ENCODE peak calls at places on chromosomes 7 and 10, in four cellular contexts. M is transverse colon, V is Panc1, S is HepG2. I is an unnamed sample.
A peak's percentile ranks its signal among the peaks of the same experiment; 100 is the strongest.

GRCh38 chr7:120521761-120522737 is 249.1 kb downstream of the KCND2 start:
- DNase-seq in M (no peak), V (no peak), S (no peak), I (no peak)

GRCh38 chr10:14534152-14534551 is 203.4 kb upstream of the FRMD4A start:
- DNase-seq in M (peak; percentile 48), V (no peak), S (no peak), I (no peak)

GRCh38 chr7:42014625-42015412 is 222.2 kb downstream of the GLI3 start:
- DNase-seq in M (peak; percentile 26), V (no peak), S (peak; percentile 29), I (peak; percentile 42)

GRCh38 chr7:749121-749520 is 22.0 kb upstream of the PRKAR1B start:
- DNase-seq in M (no peak), V (no peak), S (no peak), I (peak; percentile 62)

GRCh38 chr7:27200761-27201230 is 905 bp upstream of the HOXA13 start:
- DNase-seq in M (no peak), V (no peak), S (no peak), I (no peak)

GRCh38 chr10:114923551-114923950 is 14.4 kb upstream of the TRUB1 start:
- DNase-seq in M (no peak), V (no peak), S (no peak), I (no peak)

GRCh38 chr7:108051449-108051848 is 48.5 kb upstream of the LAMB1 start:
- DNase-seq in M (no peak), V (no peak), S (no peak), I (no peak)

GRCh38 chr7:22640269-22640668 is 86.7 kb upstream of the IL6 start:
- DNase-seq in M (no peak), V (no peak), S (no peak), I (no peak)

GRCh38 chr7:99860281-99861127 is 16.3 kb downstream of the OR2AE1 start:
- DNase-seq in M (no peak), V (no peak), S (peak; percentile 97), I (peak; percentile 4)

GRCh38 chr10:80277016-80277415 is 12.4 kb downstream of the MAT1A start:
- DNase-seq in M (no peak), V (no peak), S (no peak), I (no peak)

GRCh38 chr7:883029-884021 is 7.0 kb downstream of the GET4 start:
- DNase-seq in M (no peak), V (no peak), S (no peak), I (no peak)

GRCh38 chr10:110815354-110816004 is 56.2 kb upstream of the PDCD4 start:
- DNase-seq in M (no peak), V (no peak), S (no peak), I (no peak)

GRCh38 chr7:40715053-40715430 is 580.2 kb downstream of the SUGCT start:
- DNase-seq in M (no peak), V (no peak), S (no peak), I (no peak)

GRCh38 chr10:103545771-103546281 is 52.3 kb downstream of the NEURL1 start:
- DNase-seq in M (no peak), V (no peak), S (no peak), I (no peak)

GRCh38 chr7:38940774-38941173 is 31.8 kb upstream of the VPS41 start:
- DNase-seq in M (no peak), V (no peak), S (no peak), I (no peak)

GRCh38 chr7:27412164-27412563 is 169.6 kb downstream of the EVX1 start:
- DNase-seq in M (no peak), V (no peak), S (no peak), I (no peak)

GRCh38 chr7:46811529-46811928 is 770.4 kb downstream of the TNS3 start:
- DNase-seq in M (no peak), V (no peak), S (no peak), I (no peak)

GRCh38 chr7:17530249-17530648 is 231.8 kb downstream of the AHR start:
- DNase-seq in M (no peak), V (no peak), S (no peak), I (no peak)

GRCh38 chr7:137445268-137445667 is 101.7 kb upstream of the PTN start:
- DNase-seq in M (no peak), V (no peak), S (no peak), I (no peak)

GRCh38 chr7:7719235-7719634 is 828 bp upstream of the RPA3 start:
- DNase-seq in M (peak; percentile 18), V (peak; percentile 69), S (peak; percentile 37), I (peak; percentile 42)

GRCh38 chr7:150824379-150825177 is 24.0 kb downstream of the TMEM176A start:
- DNase-seq in M (no peak), V (no peak), S (no peak), I (no peak)

GRCh38 chr7:105808703-105809590 is 67.5 kb downstream of the ATXN7L1 start:
- DNase-seq in M (peak; percentile 71), V (no peak), S (no peak), I (peak; percentile 62)

GRCh38 chr7:101121996-101122932 is 4.6 kb upstream of the SERPINE1 start:
- DNase-seq in M (peak; percentile 65), V (no peak), S (peak; percentile 93), I (peak; percentile 96)
- H3K4me3 ChIP-seq in M (peak overlapping the region; percentile 17), V (peak overlapping the region; percentile 23), S (peak overlapping the region; percentile 68), I (peak overlapping the region; percentile 16)

GRCh38 chr10:4673279-4674040 is 152.5 kb upstream of the AKR1E2 start:
- DNase-seq in M (no peak), V (no peak), S (no peak), I (no peak)

GRCh38 chr10:4678951-4679671 is 146.9 kb upstream of the AKR1E2 start:
- DNase-seq in M (peak; percentile 72), V (no peak), S (no peak), I (no peak)

GRCh38 chr10:4676566-4676965 is 149.4 kb upstream of the AKR1E2 start:
- DNase-seq in M (no peak), V (no peak), S (no peak), I (no peak)

GRCh38 chr10:4678023-4678950 is 147.7 kb upstream of the AKR1E2 start:
- DNase-seq in M (peak; percentile 18), V (peak; percentile 87), S (peak; percentile 54), I (peak; percentile 94)

DNA sequence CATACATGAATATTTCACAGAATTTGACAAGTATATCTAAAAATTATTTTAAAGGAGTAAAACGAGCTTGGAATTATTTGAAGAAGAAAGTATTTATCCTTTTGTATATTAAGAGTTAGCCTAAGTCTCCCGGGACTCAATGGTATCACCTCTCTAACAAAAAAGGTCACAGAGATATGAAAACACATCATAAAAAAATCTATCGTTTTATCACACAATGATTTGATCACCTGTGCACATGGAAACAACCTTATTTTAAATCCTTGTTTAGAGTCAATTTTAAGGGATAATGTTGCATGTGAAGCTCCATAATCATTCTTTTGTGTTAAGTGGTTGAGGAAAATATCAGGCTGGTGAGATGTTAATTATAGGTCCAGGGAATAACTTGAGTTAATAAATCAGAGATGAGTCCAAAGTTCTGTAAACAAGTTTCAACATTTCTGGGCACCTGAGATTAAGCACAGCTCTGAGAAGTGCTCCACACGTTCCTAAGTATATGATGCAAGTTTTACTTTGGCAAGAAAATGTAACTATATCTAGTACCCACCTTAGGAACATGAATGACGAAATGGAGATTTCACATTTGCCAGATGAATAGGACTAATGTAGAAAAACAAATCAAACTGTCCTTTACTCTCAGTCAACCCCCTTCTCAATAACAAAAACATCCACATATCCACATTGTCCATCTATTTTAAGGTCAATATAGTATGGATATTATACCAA is 148.5 kb upstream of the AKR1E2 start:
- DNase-seq in M (no peak), V (peak; percentile 84), S (no peak), I (no peak)
- TF ChIP-seq POLR2AphosphoS5 in M (peak; percentile 53), V (no peak), S (no peak), I (no peak)

GRCh38 chr10:46094931-46095755 is 49.1 kb upstream of the MSMB start:
- DNase-seq in M (no peak), V (no peak), S (no peak), I (no peak)
- H3K4me3 ChIP-seq in M (no peak overlapping the region), V (no peak overlapping the region), S (no peak overlapping the region), I (no peak overlapping the region)

GRCh38 chr10:99981581-99982199 is 28.1 kb downstream of the DNMBP start:
- DNase-seq in M (no peak), V (no peak), S (no peak), I (no peak)

GRCh38 chr10:99984201-99984600 is 25.5 kb downstream of the DNMBP start:
- DNase-seq in M (no peak), V (no peak), S (no peak), I (peak; percentile 55)

GRCh38 chr10:99982728-99983127 is 27.0 kb downstream of the DNMBP start:
- DNase-seq in M (no peak), V (no peak), S (no peak), I (no peak)

GRCh38 chr10:99984635-99985034 is 25.1 kb downstream of the DNMBP start:
- DNase-seq in M (no peak), V (no peak), S (no peak), I (no peak)

GRCh38 chr10:99983280-99983988 is 26.3 kb downstream of the DNMBP start:
- DNase-seq in M (no peak), V (no peak), S (peak; percentile 38), I (peak; percentile 90)
- TF ChIP-seq POLR2AphosphoS5 in M (no peak), V (no peak), S (no peak), I (peak; percentile 87)

GRCh38 chr10:125398270-125398669 is 237.9 kb upstream of the CTBP2 start:
- DNase-seq in M (no peak), V (no peak), S (no peak), I (no peak)

GRCh38 chr10:125396651-125397050 is 236.3 kb upstream of the CTBP2 start:
- DNase-seq in M (no peak), V (no peak), S (no peak), I (no peak)

GRCh38 chr10:125399289-125399688 is 238.9 kb upstream of the CTBP2 start:
- DNase-seq in M (no peak), V (no peak), S (no peak), I (no peak)

GRCh38 chr10:125401462-125401861 is 241.1 kb upstream of the CTBP2 start:
- DNase-seq in M (no peak), V (no peak), S (no peak), I (no peak)

GRCh38 chr10:125397608-125398007 is 237.2 kb upstream of the CTBP2 start:
- DNase-seq in M (no peak), V (no peak), S (no peak), I (no peak)
- H3K4me3 ChIP-seq in M (no peak overlapping the region), V (no peak overlapping the region), S (no peak overlapping the region), I (no peak overlapping the region)

GRCh38 chr7:98305951-98306535 is 24.6 kb downstream of the BRI3 start:
- DNase-seq in M (no peak), V (no peak), S (no peak), I (no peak)
- TF ChIP-seq POLR2AphosphoS5 in M (no peak), V (no peak), S (no peak), I (no peak)

GRCh38 chr7:113289140-113289740 is 170.9 kb upstream of the SMIM30 start:
- DNase-seq in M (no peak), V (peak; percentile 10), S (peak; percentile 36), I (no peak)

GRCh38 chr7:113291058-113291457 is 172.7 kb upstream of the SMIM30 start:
- DNase-seq in M (no peak), V (no peak), S (no peak), I (no peak)

GRCh38 chr7:113294750-113295149 is 176.4 kb upstream of the SMIM30 start:
- DNase-seq in M (no peak), V (no peak), S (no peak), I (no peak)

DNA sequence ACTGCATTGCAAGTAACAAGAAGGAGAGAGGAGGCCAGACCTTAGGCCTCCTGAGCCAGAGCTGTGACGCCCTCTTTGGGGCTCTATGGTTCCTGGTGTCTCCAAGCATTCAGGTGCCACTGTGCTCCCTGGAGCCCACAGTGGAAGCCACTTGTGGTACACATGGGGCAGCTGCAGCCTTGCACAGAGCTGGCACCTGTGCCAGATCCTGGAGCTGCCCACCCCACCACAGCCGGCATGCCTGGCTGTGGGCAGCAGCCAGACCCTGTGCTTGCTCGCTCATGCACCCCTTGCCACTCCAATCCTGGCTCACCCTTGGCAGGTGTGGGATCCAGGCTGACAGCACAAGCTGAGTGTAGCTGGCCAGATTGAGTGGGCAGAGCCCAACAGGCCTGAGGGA is 173.8 kb upstream of the SMIM30 start:
- DNase-seq in M (no peak), V (no peak), S (no peak), I (no peak)
- H3K4me3 ChIP-seq in M (no peak overlapping the region), V (no peak overlapping the region), S (no peak overlapping the region), I (no peak overlapping the region)